ENCODE peak calls at places on chromosome 6, in eight cellular contexts. One of them, this sample, is unnamed. For H3K4me1, the result is how much of the 10 kb centered on the place peaks cover.

GRCh38 chr6:52546192-52546591 is 30.7 kb downstream of the TRAM2 start:
- DNase-seq in cardiac muscle cell: no peak
- DNase-seq in ovary: no peak
- DNase-seq in tibial artery: no peak
- DNase-seq in RWPE2: no peak
- DNase-seq in ascending aorta: no peak
- DNase-seq in CD8-positive, alpha-beta T cell: no peak
- DNase-seq in suprapubic skin: no peak
- DNase-seq in this sample: no peak

GRCh38 chr6:13908955-13909381 is 15.8 kb upstream of the RNF182 start:
- DNase-seq in cardiac muscle cell: peak
- DNase-seq in ovary: no peak
- DNase-seq in tibial artery: no peak
- DNase-seq in RWPE2: no peak
- DNase-seq in ascending aorta: no peak
- DNase-seq in CD8-positive, alpha-beta T cell: peak
- DNase-seq in suprapubic skin: no peak
- DNase-seq in this sample: no peak

GRCh38 chr6:14366880-14367279 is 249.3 kb downstream of the CD83 start:
- DNase-seq in cardiac muscle cell: no peak
- DNase-seq in ovary: no peak
- DNase-seq in tibial artery: no peak
- DNase-seq in RWPE2: no peak
- DNase-seq in ascending aorta: no peak
- DNase-seq in CD8-positive, alpha-beta T cell: no peak
- DNase-seq in suprapubic skin: no peak
- DNase-seq in this sample: no peak

GRCh38 chr6:3349388-3350251 is 90.9 kb downstream of the PSMG4 start:
- DNase-seq in cardiac muscle cell: no peak
- DNase-seq in ovary: no peak
- DNase-seq in tibial artery: no peak
- DNase-seq in RWPE2: no peak
- DNase-seq in ascending aorta: no peak
- DNase-seq in CD8-positive, alpha-beta T cell: no peak
- DNase-seq in suprapubic skin: no peak
- DNase-seq in this sample: no peak

GRCh38 chr6:93104195-93104817 is 315.1 kb downstream of the EPHA7 start:
- DNase-seq in cardiac muscle cell: no peak
- DNase-seq in ovary: no peak
- DNase-seq in tibial artery: no peak
- DNase-seq in RWPE2: no peak
- DNase-seq in ascending aorta: no peak
- DNase-seq in CD8-positive, alpha-beta T cell: no peak
- DNase-seq in suprapubic skin: no peak
- DNase-seq in this sample: no peak

GRCh38 chr6:112563368-112563767 is 216.2 kb downstream of the RFPL4B start:
- DNase-seq in cardiac muscle cell: peak
- DNase-seq in ovary: no peak
- DNase-seq in tibial artery: no peak
- DNase-seq in RWPE2: no peak
- DNase-seq in ascending aorta: no peak
- DNase-seq in CD8-positive, alpha-beta T cell: no peak
- DNase-seq in suprapubic skin: no peak
- DNase-seq in this sample: no peak

GRCh38 chr6:74249658-74250057 is 553.7 kb downstream of the CD109 start:
- DNase-seq in cardiac muscle cell: no peak
- DNase-seq in ovary: no peak
- DNase-seq in tibial artery: no peak
- DNase-seq in RWPE2: no peak
- DNase-seq in ascending aorta: no peak
- DNase-seq in CD8-positive, alpha-beta T cell: no peak
- DNase-seq in suprapubic skin: no peak
- DNase-seq in this sample: no peak

GRCh38 chr6:106749611-106750010 is 120.2 kb downstream of the QRSL1 start:
- DNase-seq in cardiac muscle cell: no peak
- DNase-seq in ovary: no peak
- DNase-seq in tibial artery: no peak
- DNase-seq in RWPE2: no peak
- DNase-seq in ascending aorta: no peak
- DNase-seq in CD8-positive, alpha-beta T cell: no peak
- DNase-seq in suprapubic skin: no peak
- DNase-seq in this sample: no peak

GRCh38 chr6:121443953-121444590 is 8.6 kb downstream of the GJA1 start:
- DNase-seq in cardiac muscle cell: no peak
- DNase-seq in ovary: no peak
- DNase-seq in tibial artery: no peak
- DNase-seq in RWPE2: no peak
- DNase-seq in ascending aorta: no peak
- DNase-seq in CD8-positive, alpha-beta T cell: no peak
- DNase-seq in suprapubic skin: no peak
- DNase-seq in this sample: no peak

GRCh38 chr6:50143011-50143719 is 93.4 kb upstream of the DEFB112 start:
- DNase-seq in cardiac muscle cell: no peak
- DNase-seq in ovary: no peak
- DNase-seq in tibial artery: no peak
- DNase-seq in RWPE2: no peak
- DNase-seq in ascending aorta: no peak
- DNase-seq in CD8-positive, alpha-beta T cell: no peak
- DNase-seq in suprapubic skin: no peak
- DNase-seq in this sample: no peak

GRCh38 chr6:7617954-7618764 is 28.2 kb downstream of the SNRNP48 start:
- DNase-seq in cardiac muscle cell: no peak
- DNase-seq in ovary: no peak
- DNase-seq in tibial artery: peak
- DNase-seq in RWPE2: no peak
- DNase-seq in ascending aorta: peak
- DNase-seq in CD8-positive, alpha-beta T cell: no peak
- DNase-seq in suprapubic skin: no peak
- DNase-seq in this sample: peak

GRCh38 chr6:122832515-122833228 is 43.6 kb downstream of the SMPDL3A start:
- DNase-seq in cardiac muscle cell: no peak
- DNase-seq in ovary: no peak
- DNase-seq in tibial artery: no peak
- DNase-seq in RWPE2: no peak
- DNase-seq in ascending aorta: no peak
- DNase-seq in CD8-positive, alpha-beta T cell: no peak
- DNase-seq in suprapubic skin: no peak
- DNase-seq in this sample: no peak

GRCh38 chr6:52642381-52642780 is 28.5 kb upstream of the TMEM14A start:
- DNase-seq in cardiac muscle cell: no peak
- DNase-seq in ovary: no peak
- DNase-seq in tibial artery: no peak
- DNase-seq in RWPE2: no peak
- DNase-seq in ascending aorta: no peak
- DNase-seq in CD8-positive, alpha-beta T cell: no peak
- DNase-seq in suprapubic skin: no peak
- DNase-seq in this sample: no peak

GRCh38 chr6:155253337-155253736 is 10.5 kb upstream of the CLDN20 start:
- DNase-seq in cardiac muscle cell: no peak
- DNase-seq in ovary: no peak
- DNase-seq in tibial artery: no peak
- DNase-seq in RWPE2: no peak
- DNase-seq in ascending aorta: no peak
- DNase-seq in CD8-positive, alpha-beta T cell: no peak
- DNase-seq in suprapubic skin: no peak
- DNase-seq in this sample: no peak

DNA sequence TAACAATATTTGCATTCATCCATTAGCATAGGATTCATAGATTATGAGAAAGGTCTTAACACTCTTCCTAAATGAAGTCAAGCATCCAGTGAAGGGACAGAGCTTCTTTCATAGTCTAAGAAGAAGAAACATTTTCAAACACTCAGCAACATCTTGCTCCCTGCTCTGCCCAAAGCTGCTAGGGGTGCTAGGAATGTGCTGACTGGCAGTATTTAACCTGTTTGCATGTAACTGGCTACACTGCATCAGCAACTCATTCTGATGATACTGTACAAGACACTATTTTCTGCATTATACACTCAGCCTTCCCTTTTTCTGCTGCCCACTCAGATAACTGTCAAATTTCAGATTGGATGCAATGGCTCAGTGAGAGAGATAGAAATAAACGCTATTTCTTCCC is 495.1 kb upstream of the ARID1B start:
- DNase-seq in cardiac muscle cell: no peak
- DNase-seq in ovary: no peak
- DNase-seq in tibial artery: no peak
- DNase-seq in RWPE2: no peak
- DNase-seq in ascending aorta: no peak
- DNase-seq in CD8-positive, alpha-beta T cell: no peak
- DNase-seq in suprapubic skin: no peak
- DNase-seq in this sample: no peak
- TF ChIP-seq CTCF in cardiac muscle cell: no peak
- TF ChIP-seq CTCF in ovary: no peak
- TF ChIP-seq CTCF in tibial artery: no peak
- TF ChIP-seq CTCF in RWPE2: no peak
- TF ChIP-seq CTCF in ascending aorta: no peak
- TF ChIP-seq CTCF in CD8-positive, alpha-beta T cell: no peak
- TF ChIP-seq CTCF in suprapubic skin: no peak
- TF ChIP-seq CTCF in this sample: no peak

DNA sequence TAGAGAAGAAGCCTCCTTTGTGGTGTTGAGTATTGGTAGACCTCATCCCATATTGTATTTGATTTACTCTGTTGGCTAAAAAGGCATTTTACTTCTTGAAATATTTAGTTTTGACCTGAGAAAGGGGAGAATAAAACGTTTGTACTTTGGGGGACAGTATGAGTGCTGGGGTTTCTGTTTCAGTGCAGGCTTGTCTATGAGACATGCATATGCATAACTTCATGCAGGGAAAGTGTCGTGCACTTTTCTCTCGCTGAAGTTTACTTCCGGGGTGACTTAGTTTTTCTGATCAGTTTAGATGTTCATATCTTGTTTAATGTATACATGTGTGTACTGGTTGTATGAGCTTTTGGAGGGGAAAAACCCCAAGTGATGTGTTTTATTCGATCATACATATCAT is 59.5 kb downstream of the UTRN start:
- DNase-seq in cardiac muscle cell: no peak
- DNase-seq in ovary: no peak
- DNase-seq in tibial artery: no peak
- DNase-seq in RWPE2: no peak
- DNase-seq in ascending aorta: no peak
- DNase-seq in CD8-positive, alpha-beta T cell: peak
- DNase-seq in suprapubic skin: no peak
- DNase-seq in this sample: no peak
- H3K4me1 ChIP-seq in cardiac muscle cell: under half
- H3K4me1 ChIP-seq in ovary: under half
- H3K4me1 ChIP-seq in tibial artery: half or more
- H3K4me1 ChIP-seq in RWPE2: half or more
- H3K4me1 ChIP-seq in ascending aorta: under half
- H3K4me1 ChIP-seq in CD8-positive, alpha-beta T cell: half or more
- H3K4me1 ChIP-seq in suprapubic skin: half or more
- H3K4me1 ChIP-seq in this sample: under half

GRCh38 chr6:41718828-41719227 is 16.6 kb downstream of the TFEB start:
- DNase-seq in cardiac muscle cell: no peak
- DNase-seq in ovary: no peak
- DNase-seq in tibial artery: no peak
- DNase-seq in RWPE2: no peak
- DNase-seq in ascending aorta: no peak
- DNase-seq in CD8-positive, alpha-beta T cell: no peak
- DNase-seq in suprapubic skin: no peak
- DNase-seq in this sample: peak
- TF ChIP-seq CTCF in cardiac muscle cell: no peak
- TF ChIP-seq CTCF in ovary: no peak
- TF ChIP-seq CTCF in tibial artery: no peak
- TF ChIP-seq CTCF in RWPE2: no peak
- TF ChIP-seq CTCF in ascending aorta: no peak
- TF ChIP-seq CTCF in CD8-positive, alpha-beta T cell: no peak
- TF ChIP-seq CTCF in suprapubic skin: no peak
- TF ChIP-seq CTCF in this sample: no peak

GRCh38 chr6:11428351-11428750 is 109.2 kb upstream of the TMEM170B start:
- DNase-seq in cardiac muscle cell: no peak
- DNase-seq in ovary: no peak
- DNase-seq in tibial artery: no peak
- DNase-seq in RWPE2: no peak
- DNase-seq in ascending aorta: no peak
- DNase-seq in CD8-positive, alpha-beta T cell: no peak
- DNase-seq in suprapubic skin: no peak
- DNase-seq in this sample: no peak
- H3K4me1 ChIP-seq in cardiac muscle cell: under half
- H3K4me1 ChIP-seq in ovary: under half
- H3K4me1 ChIP-seq in tibial artery: under half
- H3K4me1 ChIP-seq in RWPE2: under half
- H3K4me1 ChIP-seq in ascending aorta: half or more
- H3K4me1 ChIP-seq in CD8-positive, alpha-beta T cell: under half
- H3K4me1 ChIP-seq in suprapubic skin: under half
- H3K4me1 ChIP-seq in this sample: under half

DNA sequence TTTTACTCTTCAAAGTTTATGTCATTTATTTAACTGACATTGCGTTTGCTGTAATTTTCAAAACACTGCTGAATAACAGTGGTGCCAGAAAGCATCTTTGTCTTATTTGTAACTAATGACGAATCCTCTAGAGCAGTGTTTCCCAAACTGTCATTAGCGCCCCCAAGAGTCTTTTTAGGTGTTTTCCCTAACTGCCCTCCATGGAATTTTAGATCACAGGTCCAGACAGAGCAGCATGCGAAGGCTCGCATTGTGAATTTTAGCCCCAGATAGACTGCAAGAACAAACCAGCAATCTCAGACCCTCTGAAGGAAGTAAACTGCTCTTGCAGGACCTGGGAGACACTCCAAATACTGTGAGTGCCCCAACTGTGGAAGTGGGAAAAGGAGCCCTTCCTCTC is 2.3 kb upstream of the HUS1B start:
- DNase-seq in cardiac muscle cell: no peak
- DNase-seq in ovary: no peak
- DNase-seq in tibial artery: no peak
- DNase-seq in RWPE2: no peak
- DNase-seq in ascending aorta: no peak
- DNase-seq in CD8-positive, alpha-beta T cell: no peak
- DNase-seq in suprapubic skin: no peak
- DNase-seq in this sample: no peak
- TF ChIP-seq CTCF in cardiac muscle cell: no peak
- TF ChIP-seq CTCF in ovary: no peak
- TF ChIP-seq CTCF in tibial artery: no peak
- TF ChIP-seq CTCF in RWPE2: no peak
- TF ChIP-seq CTCF in ascending aorta: no peak
- TF ChIP-seq CTCF in CD8-positive, alpha-beta T cell: no peak
- TF ChIP-seq CTCF in suprapubic skin: no peak
- TF ChIP-seq CTCF in this sample: no peak

GRCh38 chr6:41750374-41750773 is 3.2 kb upstream of the PGC start:
- DNase-seq in cardiac muscle cell: no peak
- DNase-seq in ovary: no peak
- DNase-seq in tibial artery: no peak
- DNase-seq in RWPE2: no peak
- DNase-seq in ascending aorta: no peak
- DNase-seq in CD8-positive, alpha-beta T cell: no peak
- DNase-seq in suprapubic skin: no peak
- DNase-seq in this sample: no peak
- H3K4me1 ChIP-seq in cardiac muscle cell: under half
- H3K4me1 ChIP-seq in ovary: under half
- H3K4me1 ChIP-seq in tibial artery: under half
- H3K4me1 ChIP-seq in RWPE2: under half
- H3K4me1 ChIP-seq in ascending aorta: under half
- H3K4me1 ChIP-seq in CD8-positive, alpha-beta T cell: under half
- H3K4me1 ChIP-seq in suprapubic skin: under half
- H3K4me1 ChIP-seq in this sample: under half